ENCODE peak calls at places on chromosomes 3 and 15, in seven cellular contexts. K is IMR-90, T is Peyer's patch, D is HepG2, Q is ovary, I is spleen, F is adrenal gland. J is an unnamed sample.

GRCh38 chr3:43016513-43016865 is 37.4 kb downstream of the GASK1A start:
- DNase-seq in D (no peak), K (no peak), I (no peak), T (no peak), F (no peak), Q (no peak), J (no peak)

GRCh38 chr3:47782538-47783308 is 1.0 kb upstream of the SMARCC1 start:
- DNase-seq in F (no peak), T (no peak), Q (no peak), D (no peak), K (no peak), I (peak; percentile 52), J (no peak)

GRCh38 chr3:129505341-129505740 is 23.1 kb upstream of the RHO start:
- DNase-seq in Q (no peak), F (no peak), K (no peak), D (no peak), I (peak; percentile 27), T (no peak), J (no peak)

GRCh38 chr3:139710212-139710611 is 32.4 kb upstream of the NMNAT3 start:
- DNase-seq in K (no peak), D (peak; percentile 59), T (no peak), I (no peak), Q (no peak), F (no peak), J (no peak)

GRCh38 chr15:34582461-34583357 is 742 bp downstream of the GOLGA8B start:
- DNase-seq in F (peak; percentile 31), T (peak; percentile 61), Q (no peak), K (peak; percentile 8), I (peak; percentile 88), D (no peak), J (peak; percentile 68)

GRCh38 chr3:137770821-137771399 is 6.8 kb downstream of the SOX14 start:
- DNase-seq in I (peak; percentile 72), F (no peak), Q (no peak), T (no peak), K (no peak), D (no peak), J (no peak)

GRCh38 chr15:85755942-85756341 is 38.8 kb downstream of the KLHL25 start:
- DNase-seq in D (no peak), K (no peak), F (no peak), I (peak; percentile 17), Q (no peak), T (no peak), J (peak; percentile 31)

GRCh38 chr3:81643721-81644120 is 117.7 kb downstream of the GBE1 start:
- DNase-seq in I (no peak), D (peak; percentile 9), T (no peak), F (peak; percentile 23), Q (no peak), K (peak; percentile 45), J (no peak)

GRCh38 chr15:28944286-28944685 is 58.5 kb downstream of the APBA2 start:
- DNase-seq in D (no peak), K (no peak), F (no peak), T (peak; percentile 19), Q (no peak), I (peak; percentile 45), J (no peak)

DNA sequence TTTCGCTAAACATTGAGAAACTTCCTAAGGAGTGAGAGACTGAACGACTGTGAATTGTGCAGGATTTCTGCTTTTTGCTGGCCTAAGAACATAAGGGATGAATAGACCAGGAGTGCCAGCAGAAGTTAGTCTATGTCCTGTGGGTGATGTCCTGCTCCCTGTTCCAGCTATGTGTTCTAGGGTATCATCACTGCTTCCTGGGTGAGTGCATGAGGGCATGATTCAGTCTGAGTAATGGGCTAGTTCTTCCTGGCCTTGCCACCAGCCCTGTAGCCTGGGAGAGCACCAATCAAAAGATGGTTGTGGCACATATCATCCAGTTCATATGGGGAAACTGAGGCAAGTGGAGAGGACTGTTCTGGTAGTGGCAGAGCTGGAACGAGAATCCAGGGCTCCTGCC is 153.9 kb upstream of the TPM1 start:
- DNase-seq in D (no peak), T (no peak), K (peak; percentile 17), Q (no peak), F (no peak), I (no peak), J (no peak)
- H3K4me1 ChIP-seq in D (peaks cover 64% of the 10 kb centered on the region), T (no peaks in the 10 kb centered on the region), K (peaks cover 21% of the 10 kb centered on the region), Q (peaks cover 4% of the 10 kb centered on the region), F (no peaks in the 10 kb centered on the region), I (no peaks in the 10 kb centered on the region), J (peaks cover 49% of the 10 kb centered on the region)

DNA sequence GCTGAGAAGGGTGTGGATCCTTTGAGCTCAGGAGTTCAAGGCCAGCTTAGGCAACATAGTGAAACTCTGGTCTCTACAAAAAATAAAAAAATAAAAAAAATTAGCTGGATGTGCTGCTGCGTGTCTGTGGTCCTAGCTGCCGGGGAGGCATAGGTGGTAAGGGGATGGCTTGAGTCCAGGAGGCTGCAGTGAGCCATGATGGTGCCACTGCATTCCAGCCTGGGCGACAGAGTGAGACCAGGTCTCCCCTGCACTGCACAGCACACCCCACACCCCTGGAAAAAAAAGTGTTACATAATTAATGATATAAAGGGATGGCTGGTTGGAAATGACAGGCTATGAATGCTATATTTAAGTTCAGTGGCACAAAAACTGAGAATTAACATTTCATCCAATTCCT is 11.6 kb downstream of the ARL8B start:
- DNase-seq in T (no peak), Q (no peak), D (no peak), I (no peak), K (no peak), F (peak; percentile 55), J (no peak)
- TF ChIP-seq POLR2A in T (no peak), Q (no peak), D (no peak), I (no peak), K (no peak), F (no peak), J (no peak)

GRCh38 chr3:38171622-38172021 is 6.3 kb downstream of the OXSR1 start:
- DNase-seq in T (no peak), I (no peak), K (no peak), D (no peak), F (no peak), Q (no peak), J (no peak)
- H3K4me1 ChIP-seq in T (no peaks in the 10 kb centered on the region), I (peaks cover 52% of the 10 kb centered on the region), K (peaks cover 16% of the 10 kb centered on the region), D (peaks cover 48% of the 10 kb centered on the region), F (peaks cover 34% of the 10 kb centered on the region), Q (peaks cover 2% of the 10 kb centered on the region), J (no peaks in the 10 kb centered on the region)

GRCh38 chr3:13285007-13285567 is 135.0 kb downstream of the NUP210 start:
- DNase-seq in Q (no peak), I (peak; percentile 48), D (no peak), T (peak; percentile 32), K (no peak), F (no peak), J (no peak)
- TF ChIP-seq POLR2A in Q (no peak), I (no peak), D (no peak), T (no peak), K (no peak), F (no peak), J (no peak)

DNA sequence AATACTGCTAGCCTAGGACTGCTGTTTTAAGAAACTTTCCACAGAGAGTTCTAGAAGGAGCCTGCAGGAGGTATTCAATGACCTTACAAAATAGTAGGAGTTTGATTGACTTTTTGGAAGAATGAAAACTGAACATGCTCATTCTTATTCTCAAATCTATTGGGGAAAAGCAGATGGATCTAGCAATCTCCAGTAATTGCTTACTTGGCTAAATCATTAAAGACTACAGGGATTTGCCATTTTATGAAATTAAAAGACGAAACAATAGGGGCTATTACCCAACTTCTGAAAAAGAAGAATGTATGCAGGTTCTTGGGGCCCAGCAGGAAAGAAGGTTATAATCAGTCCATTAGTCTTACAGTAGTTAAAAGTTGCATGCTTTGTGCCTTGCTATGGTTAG is 29.9 kb upstream of the PEX5L start:
- DNase-seq in I (no peak), Q (no peak), T (no peak), F (no peak), D (no peak), K (no peak), J (no peak)
- H3K4me1 ChIP-seq in I (no peaks in the 10 kb centered on the region), Q (no peaks in the 10 kb centered on the region), T (no peaks in the 10 kb centered on the region), F (no peaks in the 10 kb centered on the region), D (no peaks in the 10 kb centered on the region), K (no peaks in the 10 kb centered on the region), J (no peaks in the 10 kb centered on the region)

DNA sequence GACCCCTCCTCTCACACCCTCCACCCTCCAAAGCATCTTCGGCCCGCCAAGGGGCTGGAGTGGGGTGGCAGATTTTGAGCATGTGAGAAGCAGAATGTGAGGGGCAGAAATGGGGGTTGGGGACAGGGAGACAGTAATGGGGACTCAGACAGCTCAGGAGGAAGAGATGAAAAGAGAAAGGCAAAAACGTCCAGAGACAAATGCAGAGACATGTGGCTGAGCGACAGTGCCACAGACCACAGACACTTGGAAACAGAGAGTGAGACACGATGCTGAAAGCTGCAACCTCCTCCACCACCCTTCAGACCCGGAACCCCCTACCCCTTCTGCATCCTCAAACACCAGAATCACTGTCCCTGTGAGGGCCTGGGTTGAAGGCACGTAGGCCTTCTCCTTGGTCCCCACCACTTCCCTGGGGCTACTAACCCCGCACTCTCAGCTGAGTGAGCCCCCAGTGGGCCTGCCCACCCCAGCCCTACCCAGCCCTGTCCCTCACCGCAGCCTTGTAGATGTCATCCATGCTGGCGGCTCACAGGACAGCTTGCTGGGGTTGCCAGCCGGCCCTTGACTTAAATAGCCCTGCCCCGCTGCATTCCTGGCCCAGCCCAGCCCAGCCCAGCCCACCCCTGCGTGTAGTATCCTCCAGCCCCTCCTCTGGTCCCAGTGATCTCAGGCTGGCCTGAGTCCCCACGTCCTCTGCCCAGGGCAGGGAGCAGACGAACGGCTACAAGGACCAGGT is at the start of gene TNNC1:
- DNase-seq in F (no peak), I (peak; percentile 67), D (peak; percentile 56), T (peak; percentile 41), Q (no peak), K (no peak), J (no peak)
- TF ChIP-seq POLR2A in F (no peak), I (no peak), D (no peak), T (no peak), Q (no peak), K (no peak), J (no peak)